ENCODE peak calls at places on chromosomes 13 and 19, in nine cellular contexts. M is GM23338, W is Peyer's patch, L is OCI-LY7, E is tibial artery, G is IMR-90, C is cardiac muscle cell, S is BE2C, T is lower lobe of right lung. Y is an unnamed sample.

GRCh38 chr19:55424518-55424917 is 16.9 kb upstream of the UBE2S start:
- DNase-seq in C (no peak), T (no peak), W (no peak), M (no peak), E (no peak), L (no peak), S (no peak), G (no peak), Y (no peak)

GRCh38 chr13:44710576-44710975 is 134.4 kb upstream of the TSC22D1 start:
- DNase-seq in M (no peak), W (no peak), E (no peak), T (no peak), L (no peak), S (no peak), G (peak; percentile 96), C (no peak), Y (no peak)

GRCh38 chr13:106602178-106602577 is 34.2 kb upstream of the ARGLU1 start:
- DNase-seq in L (no peak), C (no peak), W (no peak), M (no peak), T (peak; percentile 56), G (no peak), S (no peak), E (no peak), Y (no peak)

GRCh38 chr13:73462241-73462640 is 403.4 kb downstream of the KLF5 start:
- DNase-seq in C (no peak), S (no peak), L (no peak), E (no peak), G (peak; percentile 6), W (no peak), M (no peak), T (no peak), Y (no peak)

GRCh38 chr13:25752957-25753540 is 298.8 kb downstream of the SHISA2 start:
- DNase-seq in E (peak; percentile 75), C (no peak), S (no peak), M (no peak), G (peak; percentile 36), L (no peak), W (no peak), T (no peak), Y (no peak)

GRCh38 chr13:73754727-73755292 is 379.4 kb downstream of the KLF12 start:
- DNase-seq in E (no peak), W (no peak), G (peak; percentile 70), L (peak; percentile 66), M (peak; percentile 81), T (no peak), S (peak; percentile 38), C (peak; percentile 69), Y (no peak)

GRCh38 chr13:93226065-93226622 is 463 bp upstream of the GPC6 start:
- DNase-seq in L (no peak), M (no peak), T (no peak), W (no peak), G (no peak), C (peak; percentile 12), S (no peak), E (no peak), Y (no peak)

GRCh38 chr13:98275711-98276171 is 98.7 kb upstream of the RNF113B start:
- DNase-seq in L (no peak), T (no peak), E (no peak), C (peak; percentile 62), G (no peak), M (no peak), W (no peak), S (peak; percentile 85), Y (no peak)

GRCh38 chr13:36718146-36718545 is 44.3 kb downstream of the SERTM1 start:
- DNase-seq in T (no peak), S (no peak), C (no peak), E (no peak), M (no peak), W (no peak), G (peak; percentile 3), L (no peak), Y (no peak)

GRCh38 chr13:100336795-100337516 is 248.1 kb downstream of the PCCA start:
- DNase-seq in S (no peak), M (peak; percentile 34), E (no peak), W (no peak), L (no peak), G (no peak), T (no peak), C (no peak), Y (no peak)

GRCh38 chr13:44407379-44407778 is 33.8 kb downstream of the SERP2 start:
- DNase-seq in L (no peak), C (no peak), S (no peak), G (no peak), E (no peak), M (peak; percentile 41), W (no peak), T (no peak), Y (no peak)

GRCh38 chr19:1251503-1252220 is 3.3 kb downstream of the MIDN start:
- DNase-seq in M (no peak), S (peak; percentile 66), W (peak; percentile 81), T (no peak), E (no peak), L (peak; percentile 71), C (no peak), G (no peak), Y (peak; percentile 66)

GRCh38 chr19:42197375-42197817 is 20.1 kb downstream of the DEDD2 start:
- DNase-seq in W (peak; percentile 48), L (no peak), S (no peak), G (no peak), M (peak; percentile 68), E (no peak), C (no peak), T (peak; percentile 64), Y (no peak)

GRCh38 chr13:73672492-73672891 is 461.7 kb downstream of the KLF12 start:
- DNase-seq in G (no peak), L (no peak), E (no peak), M (no peak), W (no peak), S (no peak), C (no peak), T (no peak), Y (no peak)

GRCh38 chr19:53808710-53809125 is 15.4 kb downstream of the NLRP12 start:
- DNase-seq in S (no peak), M (peak; percentile 87), T (no peak), L (peak; percentile 22), G (peak; percentile 42), E (no peak), C (peak; percentile 55), W (no peak), Y (no peak)

GRCh38 chr13:51495300-51495699 is 42.5 kb upstream of the INTS6 start:
- DNase-seq in S (no peak), G (no peak), W (no peak), L (no peak), E (no peak), C (no peak), M (no peak), T (no peak), Y (no peak)

GRCh38 chr19:43966079-43966694 is 15.2 kb downstream of the ZNF221 start:
- DNase-seq in L (no peak), T (no peak), E (no peak), G (no peak), S (no peak), W (no peak), M (no peak), C (no peak), Y (no peak)

GRCh38 chr19:52992109-52993004 is 21.4 kb upstream of the ERVV-1 start:
- DNase-seq in E (peak; percentile 34), M (peak; percentile 46), L (no peak), T (no peak), G (no peak), W (no peak), C (peak; percentile 13), S (no peak), Y (no peak)

GRCh38 chr19:49133621-49134454 is 14.5 kb downstream of the PPFIA3 start:
- DNase-seq in L (peak; percentile 48), T (peak; percentile 85), G (peak; percentile 70), W (peak; percentile 37), S (no peak), C (peak; percentile 33), E (no peak), M (peak; percentile 91), Y (no peak)

GRCh38 chr13:93473441-93474270 is 247.0 kb downstream of the GPC6 start:
- DNase-seq in W (no peak), E (no peak), T (no peak), L (no peak), S (no peak), G (peak; percentile 74), C (no peak), M (no peak), Y (no peak)

GRCh38 chr13:78897200-78897599 is 238.2 kb upstream of the OBI1 start:
- DNase-seq in E (no peak), T (no peak), W (no peak), L (no peak), M (no peak), S (no peak), G (no peak), C (no peak), Y (no peak)
- H3K4me3 ChIP-seq in E (no peak overlapping the region), T (no peak overlapping the region), W (no peak overlapping the region), L (no peak overlapping the region), M (no peak overlapping the region), S (no peak overlapping the region), G (no peak overlapping the region), C (no peak overlapping the region), Y (no peak overlapping the region)

DNA sequence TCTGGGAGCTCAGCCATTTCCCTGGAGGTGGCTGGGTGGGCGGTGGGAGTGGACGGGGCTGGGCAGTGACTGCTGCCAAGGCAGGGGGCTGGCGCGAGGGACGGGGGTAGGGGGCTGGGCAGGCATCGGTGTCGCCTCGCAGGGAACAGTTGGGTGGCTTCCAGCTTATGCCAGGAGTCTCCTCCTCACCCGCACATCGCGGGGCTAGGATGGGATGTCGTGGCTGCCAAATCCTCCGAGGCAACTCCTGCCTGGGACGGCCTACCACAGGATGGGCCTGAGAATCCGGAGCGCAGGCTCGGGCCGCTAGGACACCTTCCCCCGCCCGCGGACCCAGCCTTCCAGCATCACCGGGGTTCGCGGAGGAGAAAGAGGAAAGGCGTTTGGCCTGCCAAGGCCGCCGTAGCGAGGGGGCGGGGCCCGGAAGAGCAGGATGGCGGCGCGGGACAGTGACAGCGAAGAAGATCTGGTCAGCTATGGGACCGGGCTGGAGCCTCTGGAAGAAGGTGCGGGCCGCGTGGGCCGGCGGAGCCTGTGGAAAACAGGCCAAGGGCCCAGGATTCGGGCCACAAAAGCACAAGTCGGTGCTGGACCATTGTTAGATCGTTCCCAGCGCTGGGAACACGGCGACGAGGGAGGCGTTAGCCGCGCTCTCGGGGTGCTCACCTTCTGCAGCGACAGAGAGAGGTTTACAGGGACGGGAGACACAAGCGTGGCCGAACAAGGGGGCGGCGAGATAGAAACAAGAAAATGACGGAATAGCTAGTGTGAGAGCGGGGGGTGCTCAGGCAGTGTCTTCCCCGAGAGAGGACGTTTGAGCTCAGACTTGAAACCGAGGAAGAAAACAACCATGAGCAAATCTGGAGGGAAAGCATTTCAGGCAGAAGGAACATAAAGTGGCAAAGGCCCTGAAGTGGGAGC is at the start of gene GPATCH1:
- DNase-seq in L (peak; percentile 82), M (peak; percentile 97), E (peak; percentile 85), T (peak; percentile 92), S (peak; percentile 95), C (peak; percentile 92), W (peak; percentile 90), G (peak; percentile 73), Y (peak; percentile 90)
- TF ChIP-seq CTCF in L (no peak), M (no peak), E (no peak), T (no peak), S (no peak), C (no peak), W (no peak), G (no peak), Y (no peak)

GRCh38 chr13:113226873-113227272 is 17.5 kb downstream of the CUL4A start:
- DNase-seq in T (no peak), L (no peak), G (peak; percentile 33), S (no peak), E (no peak), C (no peak), W (no peak), M (no peak), Y (no peak)
- H3K36me3 ChIP-seq in T (peaks cover 89% of the 10 kb centered on the region), L (peaks cover 40% of the 10 kb centered on the region), G (peaks cover 57% of the 10 kb centered on the region), S (peaks cover 66% of the 10 kb centered on the region), E (peaks cover 77% of the 10 kb centered on the region), C (peaks cover 29% of the 10 kb centered on the region), W (peaks cover 84% of the 10 kb centered on the region), M (peaks cover 42% of the 10 kb centered on the region), Y (peaks cover 29% of the 10 kb centered on the region)

GRCh38 chr19:13396256-13397080 is 109.8 kb downstream of the CACNA1A start:
- DNase-seq in M (peak; percentile 97), G (peak; percentile 70), S (peak; percentile 56), L (peak; percentile 54), C (peak; percentile 66), W (no peak), T (peak; percentile 54), E (peak; percentile 51), Y (no peak)
- H3K4me3 ChIP-seq in M (no peak overlapping the region), G (peak overlapping the region; percentile 13), S (peak overlapping the region; percentile 16), L (no peak overlapping the region), C (no peak overlapping the region), W (no peak overlapping the region), T (no peak overlapping the region), E (no peak overlapping the region), Y (no peak overlapping the region)

Y was measured in GM06990.